ENCODE peak calls at places on chromosomes 16 and 17, in six cellular contexts. One of them, this sample, is unnamed. For H3K27me3, the result is how much of the 10 kb centered on the place peaks cover.

GRCh38 chr17:200604-200985 is 19.1 kb upstream of the DOC2B start:
- DNase-seq in heart left ventricle: no peak
- DNase-seq in upper lobe of right lung: no peak
- DNase-seq in esophagus squamous epithelium: no peak
- DNase-seq in lung: no peak
- DNase-seq in AG04450: no peak
- DNase-seq in this sample: no peak

GRCh38 chr16:73113326-73113720 is 65.4 kb upstream of the ZFHX3 start:
- DNase-seq in AG04450: no peak
- DNase-seq in esophagus squamous epithelium: no peak
- DNase-seq in heart left ventricle: no peak
- DNase-seq in upper lobe of right lung: no peak
- DNase-seq in lung: no peak
- DNase-seq in this sample: peak

GRCh38 chr16:83351846-83352245 is 455.9 kb upstream of the HSBP1 start:
- DNase-seq in esophagus squamous epithelium: no peak
- DNase-seq in AG04450: no peak
- DNase-seq in upper lobe of right lung: no peak
- DNase-seq in lung: no peak
- DNase-seq in heart left ventricle: no peak
- DNase-seq in this sample: no peak

GRCh38 chr17:12431188-12431587 is 234.5 kb upstream of the MYOCD start:
- DNase-seq in upper lobe of right lung: no peak
- DNase-seq in heart left ventricle: no peak
- DNase-seq in esophagus squamous epithelium: no peak
- DNase-seq in AG04450: no peak
- DNase-seq in lung: no peak
- DNase-seq in this sample: no peak

GRCh38 chr16:88308441-88309173 is 74.2 kb upstream of the ZNF469 start:
- DNase-seq in lung: no peak
- DNase-seq in upper lobe of right lung: no peak
- DNase-seq in esophagus squamous epithelium: no peak
- DNase-seq in AG04450: no peak
- DNase-seq in heart left ventricle: no peak
- DNase-seq in this sample: no peak

GRCh38 chr17:40017422-40018080 is 2.3 kb downstream of the CSF3 start:
- DNase-seq in upper lobe of right lung: no peak
- DNase-seq in lung: no peak
- DNase-seq in heart left ventricle: no peak
- DNase-seq in AG04450: no peak
- DNase-seq in esophagus squamous epithelium: no peak
- DNase-seq in this sample: no peak

GRCh38 chr17:65047939-65048338 is 8.6 kb downstream of the GNA13 start:
- DNase-seq in AG04450: no peak
- DNase-seq in upper lobe of right lung: no peak
- DNase-seq in esophagus squamous epithelium: no peak
- DNase-seq in heart left ventricle: no peak
- DNase-seq in lung: no peak
- DNase-seq in this sample: no peak

GRCh38 chr16:81518439-81518757 is 73.8 kb downstream of the CMIP start:
- DNase-seq in heart left ventricle: no peak
- DNase-seq in lung: no peak
- DNase-seq in upper lobe of right lung: no peak
- DNase-seq in AG04450: no peak
- DNase-seq in esophagus squamous epithelium: no peak
- DNase-seq in this sample: no peak

GRCh38 chr16:81940781-81941560 is 70.3 kb downstream of the SDR42E1 start:
- DNase-seq in AG04450: peak
- DNase-seq in esophagus squamous epithelium: no peak
- DNase-seq in upper lobe of right lung: no peak
- DNase-seq in lung: no peak
- DNase-seq in heart left ventricle: no peak
- DNase-seq in this sample: no peak

GRCh38 chr16:85229869-85230416 is 117.7 kb upstream of the CIBAR2 start:
- DNase-seq in upper lobe of right lung: no peak
- DNase-seq in AG04450: no peak
- DNase-seq in esophagus squamous epithelium: no peak
- DNase-seq in heart left ventricle: no peak
- DNase-seq in lung: no peak
- DNase-seq in this sample: no peak

GRCh38 chr17:9090641-9091096 is 69.4 kb downstream of the NTN1 start:
- DNase-seq in upper lobe of right lung: no peak
- DNase-seq in AG04450: no peak
- DNase-seq in lung: no peak
- DNase-seq in esophagus squamous epithelium: no peak
- DNase-seq in heart left ventricle: no peak
- DNase-seq in this sample: no peak

GRCh38 chr16:67878846-67879245 is 5.8 kb upstream of the NRN1L start:
- DNase-seq in heart left ventricle: no peak
- DNase-seq in esophagus squamous epithelium: no peak
- DNase-seq in AG04450: no peak
- DNase-seq in upper lobe of right lung: no peak
- DNase-seq in lung: no peak
- DNase-seq in this sample: no peak

GRCh38 chr17:38420518-38420917 is 7.7 kb upstream of the ARHGAP23 start:
- DNase-seq in heart left ventricle: no peak
- DNase-seq in AG04450: no peak
- DNase-seq in esophagus squamous epithelium: no peak
- DNase-seq in upper lobe of right lung: no peak
- DNase-seq in lung: no peak
- DNase-seq in this sample: no peak

GRCh38 chr17:927611-928461 is 51.7 kb downstream of the NXN start:
- DNase-seq in lung: peak
- DNase-seq in upper lobe of right lung: no peak
- DNase-seq in esophagus squamous epithelium: no peak
- DNase-seq in heart left ventricle: no peak
- DNase-seq in AG04450: peak
- DNase-seq in this sample: no peak

GRCh38 chr16:88289001-88289400 is 93.8 kb upstream of the ZNF469 start:
- DNase-seq in lung: no peak
- DNase-seq in esophagus squamous epithelium: no peak
- DNase-seq in heart left ventricle: no peak
- DNase-seq in AG04450: no peak
- DNase-seq in upper lobe of right lung: no peak
- DNase-seq in this sample: no peak

GRCh38 chr17:69480197-69480596 is 65.7 kb downstream of the MAP2K6 start:
- DNase-seq in esophagus squamous epithelium: no peak
- DNase-seq in heart left ventricle: no peak
- DNase-seq in upper lobe of right lung: no peak
- DNase-seq in AG04450: no peak
- DNase-seq in lung: no peak
- DNase-seq in this sample: no peak

GRCh38 chr17:48825446-48826381 is 5.1 kb upstream of the CALCOCO2 start:
- DNase-seq in upper lobe of right lung: no peak
- DNase-seq in esophagus squamous epithelium: no peak
- DNase-seq in heart left ventricle: no peak
- DNase-seq in AG04450: no peak
- DNase-seq in lung: no peak
- DNase-seq in this sample: no peak

GRCh38 chr17:58969156-58969555 is 137.5 kb downstream of the TRIM37 start:
- DNase-seq in upper lobe of right lung: no peak
- DNase-seq in lung: no peak
- DNase-seq in heart left ventricle: no peak
- DNase-seq in esophagus squamous epithelium: no peak
- DNase-seq in AG04450: no peak
- DNase-seq in this sample: no peak

GRCh38 chr17:4449736-4450135 is 16.0 kb downstream of the SPNS3 start:
- DNase-seq in heart left ventricle: no peak
- DNase-seq in upper lobe of right lung: peak
- DNase-seq in AG04450: no peak
- DNase-seq in esophagus squamous epithelium: no peak
- DNase-seq in lung: peak
- DNase-seq in this sample: no peak

DNA sequence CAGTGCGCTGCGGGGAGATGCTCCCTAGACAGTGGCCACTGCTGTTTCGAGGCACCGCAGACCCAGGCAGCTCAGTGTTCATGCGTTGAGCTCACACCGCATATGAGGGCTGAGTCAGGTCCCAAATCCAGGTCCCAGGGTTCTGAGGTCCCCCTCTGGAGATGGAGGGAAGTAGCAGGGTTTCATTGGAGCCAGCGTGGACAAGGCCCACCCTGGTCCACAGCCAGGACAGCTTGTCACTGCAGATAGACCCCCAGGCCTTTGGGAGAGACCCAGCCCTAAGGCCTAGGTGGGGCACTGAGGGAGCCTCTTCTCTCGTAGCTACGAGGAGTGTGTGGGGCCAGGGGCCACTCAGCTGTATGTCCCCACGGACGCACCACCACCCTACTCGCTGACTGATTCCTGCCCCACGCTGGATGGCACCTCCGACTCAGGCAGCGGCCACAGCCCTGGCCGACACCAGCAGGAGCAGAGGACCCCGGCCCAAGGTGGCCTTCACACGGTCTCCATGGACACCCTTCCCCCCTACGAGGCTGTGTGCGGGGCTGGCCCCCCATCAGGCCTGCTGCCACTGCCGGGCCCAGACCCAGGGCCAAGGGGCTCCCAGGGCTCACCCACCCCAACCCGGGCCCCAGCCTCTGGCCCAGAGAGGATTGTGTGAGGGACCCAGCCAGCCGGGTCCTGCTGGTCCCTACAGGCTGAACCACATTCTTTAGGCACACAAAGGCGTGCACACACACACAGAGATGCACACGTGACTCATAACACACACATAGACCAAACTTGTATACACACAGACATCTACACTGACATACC is 53.4 kb downstream of the BEAN1 start:
- DNase-seq in esophagus squamous epithelium: no peak
- DNase-seq in heart left ventricle: no peak
- DNase-seq in AG04450: no peak
- DNase-seq in upper lobe of right lung: no peak
- DNase-seq in lung: no peak
- DNase-seq in this sample: no peak
- H3K4me3 ChIP-seq in esophagus squamous epithelium: no peak
- H3K4me3 ChIP-seq in heart left ventricle: no peak
- H3K4me3 ChIP-seq in AG04450: no peak
- H3K4me3 ChIP-seq in upper lobe of right lung: no peak
- H3K4me3 ChIP-seq in lung: no peak
- H3K4me3 ChIP-seq in this sample: no peak

DNA sequence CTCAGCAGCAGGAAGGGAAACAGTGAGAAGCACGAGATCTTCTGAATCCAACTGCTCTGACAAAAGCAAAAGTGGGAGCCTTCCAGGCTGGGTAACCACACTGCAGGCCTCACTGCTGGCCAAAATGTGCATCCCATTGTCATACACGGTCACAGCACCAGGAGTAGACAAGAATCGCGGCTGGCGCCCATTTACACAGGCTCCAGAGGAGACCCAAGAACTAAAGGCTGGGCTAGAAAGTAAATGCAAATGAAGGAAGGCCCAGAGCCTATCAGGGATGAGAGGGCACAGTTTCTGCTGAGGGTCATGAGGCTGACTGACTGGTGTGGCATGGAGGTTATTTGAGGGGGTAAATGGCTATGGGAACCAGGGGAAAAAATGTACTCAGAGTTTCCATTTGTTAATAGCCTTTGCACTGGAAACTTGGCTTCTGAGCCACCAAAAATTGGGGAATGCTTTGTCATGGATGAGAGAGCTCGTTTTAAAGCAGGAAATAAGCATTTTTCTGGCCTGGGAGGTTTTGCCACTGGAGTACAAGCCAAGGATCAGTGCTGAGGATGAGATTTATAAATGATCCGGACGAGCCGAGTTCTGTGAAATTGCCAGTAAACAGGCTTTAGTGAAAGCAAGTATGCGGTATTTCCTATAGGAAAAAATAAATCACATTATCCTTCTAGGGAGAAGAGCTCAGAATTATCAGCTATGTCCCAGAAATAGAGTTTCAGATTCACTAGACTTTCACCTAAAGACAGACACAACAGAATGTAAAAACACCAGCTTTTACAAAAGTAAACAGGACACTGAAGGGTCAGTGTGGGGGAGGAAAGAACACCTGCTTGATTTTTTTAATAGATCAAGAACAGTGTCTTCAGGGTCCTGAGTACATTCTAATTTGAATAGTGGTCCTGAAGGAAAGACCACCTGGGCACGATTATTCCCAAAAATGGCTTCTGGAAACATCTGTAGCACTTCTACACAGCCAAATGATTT is 66.9 kb upstream of the GSG1L start:
- DNase-seq in lung: no peak
- DNase-seq in heart left ventricle: no peak
- DNase-seq in upper lobe of right lung: no peak
- DNase-seq in AG04450: no peak
- DNase-seq in esophagus squamous epithelium: no peak
- DNase-seq in this sample: no peak
- H3K27ac ChIP-seq in lung: no peak
- H3K27ac ChIP-seq in heart left ventricle: peak
- H3K27ac ChIP-seq in upper lobe of right lung: peak
- H3K27ac ChIP-seq in AG04450: no peak
- H3K27ac ChIP-seq in esophagus squamous epithelium: peak
- H3K27ac ChIP-seq in this sample: no peak

GRCh38 chr16:1984347-1985225 is 593 bp downstream of the GFER start:
- DNase-seq in AG04450: no peak
- DNase-seq in esophagus squamous epithelium: no peak
- DNase-seq in heart left ventricle: no peak
- DNase-seq in lung: no peak
- DNase-seq in upper lobe of right lung: no peak
- DNase-seq in this sample: no peak
- H3K27me3 ChIP-seq in AG04450: under half
- H3K27me3 ChIP-seq in esophagus squamous epithelium: half or more
- H3K27me3 ChIP-seq in heart left ventricle: under half
- H3K27me3 ChIP-seq in lung: under half
- H3K27me3 ChIP-seq in upper lobe of right lung: under half
- H3K27me3 ChIP-seq in this sample: under half

DNA sequence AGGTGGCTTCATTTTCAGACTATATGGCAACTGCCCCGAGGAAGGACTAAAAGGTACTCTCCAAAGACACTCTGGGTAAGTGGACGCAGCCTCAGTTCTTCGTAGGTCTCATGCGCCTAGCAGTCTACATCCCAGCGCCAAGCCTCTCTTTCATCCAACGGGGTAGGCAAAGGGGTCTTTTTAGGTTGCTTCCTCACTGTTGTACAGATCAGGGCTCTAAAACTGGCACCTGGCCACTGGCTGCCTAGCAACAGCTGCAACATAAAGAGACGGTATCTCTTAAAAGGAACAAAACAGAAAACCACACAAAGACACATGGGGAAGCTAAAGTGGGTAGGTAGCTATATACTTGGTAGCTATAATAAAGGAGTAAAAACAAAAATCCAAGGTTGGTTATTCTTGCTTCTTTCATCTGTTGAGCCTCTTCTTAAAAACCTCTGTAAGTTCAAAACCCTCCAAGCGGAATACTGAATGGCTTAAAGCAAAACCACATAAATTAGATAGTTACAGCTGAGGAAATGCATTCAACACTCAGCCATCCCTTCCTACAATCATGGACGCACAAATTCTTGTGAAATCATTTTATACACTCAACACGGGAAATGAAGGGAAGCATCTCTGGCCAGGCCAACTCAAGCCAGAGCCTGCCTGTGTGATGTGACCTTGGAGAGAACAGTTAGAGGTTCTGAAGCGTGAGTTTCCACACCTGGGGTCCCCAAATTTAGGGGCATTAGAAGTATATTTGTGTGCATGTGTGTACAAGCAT is 22.7 kb downstream of the CYTH1 start:
- DNase-seq in heart left ventricle: peak
- DNase-seq in esophagus squamous epithelium: no peak
- DNase-seq in lung: no peak
- DNase-seq in AG04450: no peak
- DNase-seq in upper lobe of right lung: peak
- DNase-seq in this sample: peak
- H3K4me3 ChIP-seq in heart left ventricle: no peak
- H3K4me3 ChIP-seq in esophagus squamous epithelium: peak
- H3K4me3 ChIP-seq in lung: no peak
- H3K4me3 ChIP-seq in AG04450: no peak
- H3K4me3 ChIP-seq in upper lobe of right lung: no peak
- H3K4me3 ChIP-seq in this sample: no peak

GRCh38 chr17:7833011-7833794 is 814 bp upstream of the KDM6B start:
- DNase-seq in AG04450: no peak
- DNase-seq in heart left ventricle: no peak
- DNase-seq in lung: no peak
- DNase-seq in upper lobe of right lung: no peak
- DNase-seq in esophagus squamous epithelium: no peak
- DNase-seq in this sample: no peak
- H3K27ac ChIP-seq in AG04450: no peak
- H3K27ac ChIP-seq in heart left ventricle: peak
- H3K27ac ChIP-seq in lung: peak
- H3K27ac ChIP-seq in upper lobe of right lung: peak
- H3K27ac ChIP-seq in esophagus squamous epithelium: peak
- H3K27ac ChIP-seq in this sample: no peak